ENCODE peak calls at places on chromosomes 13 and 19, in seven cellular contexts. K is fibroblast of the aortic adventitia, G is body of pancreas, H is fibroblast of villous mesenchyme, Y is stomach, P is HFF-Myc, J is Caco-2. S is an unnamed sample.

GRCh38 chr13:51814825-51815650 is 11.1 kb upstream of the DHRS12 start:
- DNase-seq in K (peak), G (peak), H (peak), Y (peak), P (no peak), J (peak), S (no peak)

GRCh38 chr13:72113070-72113469 is 246.1 kb upstream of the DACH1 start:
- DNase-seq in K (no peak), G (no peak), H (no peak), Y (no peak), P (no peak), J (no peak), S (no peak)

GRCh38 chr13:55538424-55538823 is 1602.3 kb upstream of the PRR20A start:
- DNase-seq in K (no peak), G (no peak), H (no peak), Y (no peak), P (no peak), J (no peak), S (no peak)

GRCh38 chr13:47484564-47484963 is 516.5 kb downstream of the SUCLA2 start:
- DNase-seq in K (peak), G (no peak), H (peak), Y (no peak), P (peak), J (no peak), S (peak)

GRCh38 chr19:42170715-42171114 is 38.5 kb upstream of the POU2F2 start:
- DNase-seq in K (no peak), G (no peak), H (no peak), Y (no peak), P (no peak), J (no peak), S (no peak)

GRCh38 chr19:46713781-46714522 is 3.0 kb downstream of the PRKD2 start:
- DNase-seq in K (peak), G (peak), H (peak), Y (peak), P (peak), J (peak), S (peak)

GRCh38 chr19:46491975-46492682 is 3.5 kb downstream of the PNMA8B start:
- DNase-seq in K (no peak), G (no peak), H (no peak), Y (no peak), P (no peak), J (no peak), S (no peak)

GRCh38 chr19:39046037-39046821 is 13.9 kb upstream of the FBXO27 start:
- DNase-seq in K (peak), G (no peak), H (no peak), Y (peak), P (peak), J (peak), S (no peak)

GRCh38 chr13:99956473-99957349 is 14.9 kb downstream of the ZIC5 start:
- DNase-seq in K (no peak), G (no peak), H (no peak), Y (no peak), P (no peak), J (no peak), S (no peak)

GRCh38 chr13:114179087-114179658 is at the start of gene CFAP97D2:
- DNase-seq in K (no peak), G (no peak), H (no peak), Y (no peak), P (no peak), J (no peak), S (no peak)

GRCh38 chr19:50178859-50179537 is 15.9 kb upstream of the IZUMO2 start:
- DNase-seq in K (no peak), G (no peak), H (no peak), Y (no peak), P (no peak), J (no peak), S (no peak)

GRCh38 chr13:45206340-45206739 is 5.5 kb upstream of the KCTD4 start:
- DNase-seq in K (peak), G (no peak), H (peak), Y (no peak), P (peak), J (no peak), S (peak)

GRCh38 chr13:110618780-110619179 is 3.4 kb downstream of the NAXD start:
- DNase-seq in K (no peak), G (no peak), H (no peak), Y (no peak), P (no peak), J (no peak), S (no peak)

GRCh38 chr19:1294688-1295087 is 9.0 kb downstream of the EFNA2 start:
- DNase-seq in K (no peak), G (no peak), H (no peak), Y (no peak), P (no peak), J (no peak), S (no peak)

GRCh38 chr13:110944121-110944967 is 29.5 kb upstream of the ANKRD10 start:
- DNase-seq in K (peak), G (peak), H (peak), Y (peak), P (peak), J (peak), S (peak)

GRCh38 chr19:5222178-5222577 is 118.4 kb downstream of the PTPRS start:
- DNase-seq in K (no peak), G (no peak), H (no peak), Y (no peak), P (no peak), J (no peak), S (no peak)

GRCh38 chr19:58516246-58516836 is 3.3 kb downstream of the ZBTB45 start:
- DNase-seq in K (no peak), G (no peak), H (no peak), Y (no peak), P (no peak), J (no peak), S (no peak)

GRCh38 chr19:44644391-44645016 is 794 bp downstream of the PVR start:
- DNase-seq in K (peak), G (peak), H (peak), Y (no peak), P (no peak), J (no peak), S (no peak)

GRCh38 chr19:3338541-3339181 is 27.7 kb upstream of the NFIC start:
- DNase-seq in K (no peak), G (peak), H (no peak), Y (peak), P (no peak), J (no peak), S (no peak)

GRCh38 chr19:12796146-12797071 is 5.1 kb downstream of the JUNB start:
- DNase-seq in K (peak), G (peak), H (peak), Y (peak), P (no peak), J (peak), S (no peak)

GRCh38 chr13:92187378-92187989 is 789.1 kb downstream of the GPC5 start:
- DNase-seq in K (peak), G (no peak), H (peak), Y (no peak), P (peak), J (no peak), S (no peak)

GRCh38 chr19:12293771-12294307 is 844 bp downstream of the ZNF44 start:
- DNase-seq in K (peak), G (peak), H (peak), Y (peak), P (no peak), J (peak), S (peak)

GRCh38 chr19:1987197-1988187 is 28.0 kb downstream of the BTBD2 start:
- DNase-seq in K (no peak), G (no peak), H (no peak), Y (no peak), P (no peak), J (no peak), S (no peak)

GRCh38 chr19:44236384-44236783 is 23.3 kb upstream of the ZNF233 start:
- DNase-seq in K (no peak), G (no peak), H (no peak), Y (no peak), P (no peak), J (no peak), S (no peak)

GRCh38 chr19:16895467-16896097 is 6.8 kb downstream of the F2RL3 start:
- DNase-seq in K (peak), G (no peak), H (peak), Y (no peak), P (no peak), J (no peak), S (no peak)

GRCh38 chr13:84574851-84575250 is 692.6 kb upstream of the SLITRK1 start:
- DNase-seq in K (peak), G (no peak), H (no peak), Y (no peak), P (no peak), J (no peak), S (peak)

GRCh38 chr19:17686592-17687042 is 1.5 kb downstream of the UNC13A start:
- DNase-seq in K (peak), G (no peak), H (no peak), Y (no peak), P (no peak), J (no peak), S (no peak)

GRCh38 chr13:77871596-77871995 is 47.0 kb downstream of the EDNRB start:
- DNase-seq in K (no peak), G (no peak), H (no peak), Y (no peak), P (no peak), J (no peak), S (no peak)

GRCh38 chr19:39809368-39809767 is 24.6 kb downstream of the DYRK1B start:
- DNase-seq in K (no peak), G (no peak), H (no peak), Y (no peak), P (no peak), J (no peak), S (no peak)

GRCh38 chr13:32443111-32443510 is 15.2 kb upstream of the N4BP2L1 start:
- DNase-seq in K (no peak), G (no peak), H (peak), Y (no peak), P (no peak), J (peak), S (no peak)

GRCh38 chr13:33411312-33411711 is 125.8 kb upstream of the STARD13 start:
- DNase-seq in K (no peak), G (no peak), H (no peak), Y (no peak), P (no peak), J (no peak), S (no peak)

GRCh38 chr13:46489586-46490023 is 63.4 kb upstream of the LRCH1 start:
- DNase-seq in K (peak), G (no peak), H (peak), Y (no peak), P (peak), J (no peak), S (peak)

GRCh38 chr13:109985871-109986270 is 199.5 kb upstream of the IRS2 start:
- DNase-seq in K (no peak), G (no peak), H (no peak), Y (no peak), P (no peak), J (no peak), S (no peak)

GRCh38 chr19:4018775-4019504 is 11.4 kb downstream of the PIAS4 start:
- DNase-seq in K (no peak), G (no peak), H (no peak), Y (no peak), P (no peak), J (no peak), S (no peak)

GRCh38 chr13:103573446-103573845 is 507.2 kb upstream of the SLC10A2 start:
- DNase-seq in K (no peak), G (no peak), H (no peak), Y (no peak), P (no peak), J (no peak), S (no peak)

GRCh38 chr13:109816112-109816978 is 30.0 kb upstream of the IRS2 start:
- DNase-seq in K (no peak), G (peak), H (no peak), Y (no peak), P (peak), J (no peak), S (no peak)

GRCh38 chr19:24098359-24098758 is 11.4 kb downstream of the ZNF254 start:
- DNase-seq in K (no peak), G (no peak), H (no peak), Y (no peak), P (no peak), J (no peak), S (no peak)

GRCh38 chr13:21074601-21075302 is 13.4 kb upstream of the LATS2 start:
- DNase-seq in K (peak), G (no peak), H (no peak), Y (no peak), P (no peak), J (no peak), S (no peak)

GRCh38 chr13:108176685-108177274 is 38.6 kb downstream of the LIG4 start:
- DNase-seq in K (peak), G (peak), H (peak), Y (peak), P (no peak), J (no peak), S (no peak)

GRCh38 chr19:27964165-27964564 is 1248.8 kb downstream of the UQCRFS1 start:
- DNase-seq in K (peak), G (no peak), H (no peak), Y (no peak), P (no peak), J (no peak), S (no peak)
- TF ChIP-seq CTCF in K (no peak), G (no peak), H (no peak), Y (no peak), P (no peak), J (no peak), S (no peak)

GRCh38 chr13:43044720-43045301 is 21.4 kb downstream of the DNAJC15 start:
- DNase-seq in K (no peak), G (no peak), H (no peak), Y (no peak), P (no peak), J (no peak), S (no peak)
- H3K4me3 ChIP-seq in K (no peak), G (no peak), H (no peak), Y (no peak), P (no peak), J (no peak), S (no peak)

GRCh38 chr19:10655457-10656312 is 1.5 kb downstream of the ILF3 start:
- DNase-seq in K (peak), G (peak), H (peak), Y (no peak), P (no peak), J (no peak), S (no peak)
- TF ChIP-seq CTCF in K (peak), G (no peak), H (peak), Y (no peak), P (no peak), J (no peak), S (peak)

DNA sequence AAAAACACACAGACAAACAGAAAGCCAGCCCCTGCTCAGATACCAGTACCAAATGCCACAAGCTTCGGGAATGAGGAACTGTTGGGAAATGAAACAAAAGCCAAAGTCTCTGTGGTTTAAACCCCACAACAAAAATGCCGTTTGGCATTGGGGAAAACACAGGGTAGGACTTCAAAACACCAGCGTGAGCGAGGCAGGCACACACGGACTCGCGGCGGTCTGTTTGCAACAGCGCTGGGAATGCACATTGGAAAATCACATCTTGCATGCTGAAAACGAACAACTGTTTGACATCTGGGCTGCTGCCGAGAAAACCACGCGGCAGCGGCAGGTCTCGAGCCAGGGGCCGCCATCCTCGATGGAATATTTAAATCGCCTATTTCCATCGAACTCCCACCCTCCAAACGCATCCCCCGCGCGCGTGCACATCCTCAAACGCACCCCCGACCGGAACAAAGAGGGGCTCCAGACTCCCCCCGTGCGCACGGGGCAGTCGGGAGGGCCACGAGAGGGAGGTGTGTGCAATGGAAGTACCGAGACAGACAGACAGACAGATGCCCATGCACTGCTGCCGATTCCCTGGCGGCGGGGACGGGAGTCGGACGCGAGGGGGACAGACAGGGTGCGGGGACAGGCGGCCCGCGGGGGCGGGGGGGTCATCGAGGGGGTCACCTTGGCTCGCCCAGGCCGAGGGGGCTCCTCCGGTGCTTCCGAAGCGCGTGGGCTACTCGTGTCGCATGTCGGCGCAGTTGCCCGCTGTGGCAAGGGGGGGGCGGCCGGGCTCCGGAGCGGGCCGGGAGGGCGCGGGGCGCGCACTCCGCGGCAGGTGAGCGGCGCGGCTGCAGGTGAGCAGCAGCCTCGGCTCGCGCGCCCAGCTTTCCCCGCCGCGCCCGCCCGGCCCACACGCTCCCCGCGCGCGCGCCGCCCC is at the start of gene GPR12:
- DNase-seq in K (peak), G (no peak), H (peak), Y (no peak), P (no peak), J (no peak), S (no peak)
- H3K4me3 ChIP-seq in K (peak), G (no peak), H (no peak), Y (peak), P (no peak), J (peak), S (peak)